ENCODE peak calls at places on chromosomes 12 and 14, in seven cellular contexts. One of them, this sample, is unnamed.

GRCh38 chr12:122203301-122203967 is at the start of gene B3GNT4:
- DNase-seq in CD4-positive, alpha-beta T cell: peak
- DNase-seq in thoracic aorta: no peak
- DNase-seq in ovary: peak
- DNase-seq in psoas muscle: peak
- DNase-seq in mammary epithelial cell: peak
- DNase-seq in body of pancreas: peak
- DNase-seq in this sample: peak

GRCh38 chr14:75343914-75344313 is 65.3 kb downstream of the FOS start:
- DNase-seq in CD4-positive, alpha-beta T cell: no peak
- DNase-seq in thoracic aorta: no peak
- DNase-seq in ovary: no peak
- DNase-seq in psoas muscle: peak
- DNase-seq in mammary epithelial cell: no peak
- DNase-seq in body of pancreas: no peak
- DNase-seq in this sample: no peak

GRCh38 chr12:14362347-14362746 is 3.1 kb upstream of the ATF7IP start:
- DNase-seq in CD4-positive, alpha-beta T cell: no peak
- DNase-seq in thoracic aorta: no peak
- DNase-seq in ovary: no peak
- DNase-seq in psoas muscle: no peak
- DNase-seq in mammary epithelial cell: no peak
- DNase-seq in body of pancreas: no peak
- DNase-seq in this sample: no peak

GRCh38 chr14:74508844-74509428 is 15.4 kb downstream of the ISCA2 start:
- DNase-seq in CD4-positive, alpha-beta T cell: no peak
- DNase-seq in thoracic aorta: no peak
- DNase-seq in ovary: peak
- DNase-seq in psoas muscle: no peak
- DNase-seq in mammary epithelial cell: no peak
- DNase-seq in body of pancreas: no peak
- DNase-seq in this sample: no peak

GRCh38 chr12:12749433-12749832 is 32.3 kb downstream of the CDKN1B start:
- DNase-seq in CD4-positive, alpha-beta T cell: no peak
- DNase-seq in thoracic aorta: no peak
- DNase-seq in ovary: peak
- DNase-seq in psoas muscle: no peak
- DNase-seq in mammary epithelial cell: no peak
- DNase-seq in body of pancreas: no peak
- DNase-seq in this sample: no peak

GRCh38 chr14:22995889-22996611 is 13.7 kb upstream of the AJUBA start:
- DNase-seq in CD4-positive, alpha-beta T cell: no peak
- DNase-seq in thoracic aorta: no peak
- DNase-seq in ovary: no peak
- DNase-seq in psoas muscle: no peak
- DNase-seq in mammary epithelial cell: no peak
- DNase-seq in body of pancreas: no peak
- DNase-seq in this sample: no peak

GRCh38 chr14:32657081-32657480 is 281.6 kb upstream of the NPAS3 start:
- DNase-seq in CD4-positive, alpha-beta T cell: no peak
- DNase-seq in thoracic aorta: peak
- DNase-seq in ovary: no peak
- DNase-seq in psoas muscle: peak
- DNase-seq in mammary epithelial cell: peak
- DNase-seq in body of pancreas: no peak
- DNase-seq in this sample: no peak

GRCh38 chr12:119457251-119457650 is 122.7 kb downstream of the CCDC60 start:
- DNase-seq in CD4-positive, alpha-beta T cell: no peak
- DNase-seq in thoracic aorta: no peak
- DNase-seq in ovary: no peak
- DNase-seq in psoas muscle: no peak
- DNase-seq in mammary epithelial cell: no peak
- DNase-seq in body of pancreas: no peak
- DNase-seq in this sample: no peak

GRCh38 chr12:10226086-10226485 is 13.4 kb downstream of the GABARAPL1 start:
- DNase-seq in CD4-positive, alpha-beta T cell: no peak
- DNase-seq in thoracic aorta: no peak
- DNase-seq in ovary: no peak
- DNase-seq in psoas muscle: no peak
- DNase-seq in mammary epithelial cell: no peak
- DNase-seq in body of pancreas: no peak
- DNase-seq in this sample: no peak

GRCh38 chr12:67766370-67766769 is 117.8 kb downstream of the DYRK2 start:
- DNase-seq in CD4-positive, alpha-beta T cell: no peak
- DNase-seq in thoracic aorta: no peak
- DNase-seq in ovary: no peak
- DNase-seq in psoas muscle: no peak
- DNase-seq in mammary epithelial cell: peak
- DNase-seq in body of pancreas: no peak
- DNase-seq in this sample: no peak

GRCh38 chr14:50985124-50985815 is 41.0 kb upstream of the PYGL start:
- DNase-seq in CD4-positive, alpha-beta T cell: no peak
- DNase-seq in thoracic aorta: no peak
- DNase-seq in ovary: no peak
- DNase-seq in psoas muscle: no peak
- DNase-seq in mammary epithelial cell: no peak
- DNase-seq in body of pancreas: no peak
- DNase-seq in this sample: no peak

GRCh38 chr12:112168561-112168971 is 43.2 kb downstream of the TRAFD1 start:
- DNase-seq in CD4-positive, alpha-beta T cell: no peak
- DNase-seq in thoracic aorta: no peak
- DNase-seq in ovary: no peak
- DNase-seq in psoas muscle: no peak
- DNase-seq in mammary epithelial cell: no peak
- DNase-seq in body of pancreas: no peak
- DNase-seq in this sample: no peak

GRCh38 chr12:102740157-102741032 is 176.6 kb downstream of the PAH start:
- DNase-seq in CD4-positive, alpha-beta T cell: no peak
- DNase-seq in thoracic aorta: no peak
- DNase-seq in ovary: no peak
- DNase-seq in psoas muscle: no peak
- DNase-seq in mammary epithelial cell: peak
- DNase-seq in body of pancreas: no peak
- DNase-seq in this sample: no peak

GRCh38 chr14:31326111-31326510 is 94.2 kb downstream of the HEATR5A start:
- DNase-seq in CD4-positive, alpha-beta T cell: no peak
- DNase-seq in thoracic aorta: no peak
- DNase-seq in ovary: no peak
- DNase-seq in psoas muscle: no peak
- DNase-seq in mammary epithelial cell: peak
- DNase-seq in body of pancreas: no peak
- DNase-seq in this sample: no peak

GRCh38 chr12:125220404-125221273 is 155.4 kb downstream of the AACS start:
- DNase-seq in CD4-positive, alpha-beta T cell: no peak
- DNase-seq in thoracic aorta: no peak
- DNase-seq in ovary: no peak
- DNase-seq in psoas muscle: no peak
- DNase-seq in mammary epithelial cell: peak
- DNase-seq in body of pancreas: peak
- DNase-seq in this sample: no peak

GRCh38 chr12:57236224-57236924 is 6.9 kb downstream of the SHMT2 start:
- DNase-seq in CD4-positive, alpha-beta T cell: no peak
- DNase-seq in thoracic aorta: no peak
- DNase-seq in ovary: peak
- DNase-seq in psoas muscle: peak
- DNase-seq in mammary epithelial cell: no peak
- DNase-seq in body of pancreas: no peak
- DNase-seq in this sample: no peak

GRCh38 chr12:107515446-107515958 is 170.1 kb upstream of the PWP1 start:
- DNase-seq in CD4-positive, alpha-beta T cell: no peak
- DNase-seq in thoracic aorta: peak
- DNase-seq in ovary: no peak
- DNase-seq in psoas muscle: peak
- DNase-seq in mammary epithelial cell: peak
- DNase-seq in body of pancreas: no peak
- DNase-seq in this sample: no peak

GRCh38 chr12:2284321-2284813 is 231.6 kb downstream of the CACNA1C start:
- DNase-seq in CD4-positive, alpha-beta T cell: no peak
- DNase-seq in thoracic aorta: no peak
- DNase-seq in ovary: no peak
- DNase-seq in psoas muscle: no peak
- DNase-seq in mammary epithelial cell: no peak
- DNase-seq in body of pancreas: no peak
- DNase-seq in this sample: no peak

GRCh38 chr14:69741055-69741454 is 25.9 kb upstream of the SRSF5 start:
- DNase-seq in CD4-positive, alpha-beta T cell: no peak
- DNase-seq in thoracic aorta: no peak
- DNase-seq in ovary: no peak
- DNase-seq in psoas muscle: no peak
- DNase-seq in mammary epithelial cell: peak
- DNase-seq in body of pancreas: no peak
- DNase-seq in this sample: no peak

GRCh38 chr14:105092912-105093425 is 27.7 kb upstream of the GPR132 start:
- DNase-seq in CD4-positive, alpha-beta T cell: peak
- DNase-seq in thoracic aorta: no peak
- DNase-seq in ovary: peak
- DNase-seq in psoas muscle: peak
- DNase-seq in mammary epithelial cell: peak
- DNase-seq in body of pancreas: peak
- DNase-seq in this sample: peak

DNA sequence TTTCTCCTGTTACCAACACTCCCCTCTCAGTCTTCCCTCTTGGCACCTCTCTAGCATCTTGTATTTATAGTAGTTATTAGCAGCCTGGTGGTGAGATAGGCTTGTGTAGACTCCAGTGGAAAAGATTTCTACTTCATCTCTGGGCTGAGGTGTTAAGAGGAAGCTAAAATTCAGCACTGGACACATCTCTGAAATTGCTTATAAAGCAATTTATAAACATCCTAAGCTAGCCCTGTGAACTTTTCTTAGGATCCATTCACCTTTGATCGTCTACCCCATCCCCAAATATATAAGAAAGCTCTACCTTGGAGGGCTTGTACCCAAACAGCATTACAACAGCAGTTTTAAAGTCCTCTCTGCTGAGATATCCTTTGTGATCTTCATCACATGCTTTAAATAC is 928 bp downstream of the EFCAB11 start:
- DNase-seq in CD4-positive, alpha-beta T cell: no peak
- DNase-seq in thoracic aorta: no peak
- DNase-seq in ovary: no peak
- DNase-seq in psoas muscle: no peak
- DNase-seq in mammary epithelial cell: no peak
- DNase-seq in body of pancreas: no peak
- DNase-seq in this sample: no peak
- H3K27ac ChIP-seq in CD4-positive, alpha-beta T cell: no peak
- H3K27ac ChIP-seq in thoracic aorta: no peak
- H3K27ac ChIP-seq in ovary: no peak
- H3K27ac ChIP-seq in psoas muscle: no peak
- H3K27ac ChIP-seq in mammary epithelial cell: peak
- H3K27ac ChIP-seq in body of pancreas: no peak
- H3K27ac ChIP-seq in this sample: no peak

GRCh38 chr12:78864483-78865296 is at the start of gene SYT1:
- DNase-seq in CD4-positive, alpha-beta T cell: no peak
- DNase-seq in thoracic aorta: no peak
- DNase-seq in ovary: peak
- DNase-seq in psoas muscle: peak
- DNase-seq in mammary epithelial cell: peak
- DNase-seq in body of pancreas: no peak
- DNase-seq in this sample: no peak
- H3K27ac ChIP-seq in CD4-positive, alpha-beta T cell: no peak
- H3K27ac ChIP-seq in thoracic aorta: no peak
- H3K27ac ChIP-seq in ovary: peak
- H3K27ac ChIP-seq in psoas muscle: no peak
- H3K27ac ChIP-seq in mammary epithelial cell: peak
- H3K27ac ChIP-seq in body of pancreas: no peak
- H3K27ac ChIP-seq in this sample: no peak

DNA sequence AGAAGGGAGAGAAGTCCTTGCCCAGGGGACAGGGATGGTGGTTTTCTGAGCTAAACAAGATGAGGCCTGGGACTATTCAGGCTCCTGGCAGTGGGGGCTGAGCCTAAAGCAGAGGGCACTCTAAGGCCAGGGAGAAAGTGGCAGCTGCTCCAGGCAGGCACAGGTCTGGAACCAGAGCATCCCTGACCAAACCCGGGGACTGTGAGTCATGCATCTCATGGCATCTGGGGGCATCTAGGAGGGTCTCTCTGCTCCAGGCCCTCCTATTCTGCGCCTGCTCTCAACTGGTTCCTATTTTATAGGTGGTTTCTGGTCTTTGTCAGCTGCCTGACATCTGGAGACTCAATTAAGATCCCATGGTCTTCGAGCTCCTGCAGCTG is 11.6 kb downstream of the KRT7 start:
- DNase-seq in CD4-positive, alpha-beta T cell: no peak
- DNase-seq in thoracic aorta: no peak
- DNase-seq in ovary: no peak
- DNase-seq in psoas muscle: no peak
- DNase-seq in mammary epithelial cell: no peak
- DNase-seq in body of pancreas: peak
- DNase-seq in this sample: no peak
- H3K27ac ChIP-seq in CD4-positive, alpha-beta T cell: no peak
- H3K27ac ChIP-seq in thoracic aorta: peak
- H3K27ac ChIP-seq in ovary: no peak
- H3K27ac ChIP-seq in psoas muscle: no peak
- H3K27ac ChIP-seq in mammary epithelial cell: peak
- H3K27ac ChIP-seq in body of pancreas: peak
- H3K27ac ChIP-seq in this sample: no peak

GRCh38 chr14:85531594-85532391 is 1.8 kb downstream of the FLRT2 start:
- DNase-seq in CD4-positive, alpha-beta T cell: no peak
- DNase-seq in thoracic aorta: no peak
- DNase-seq in ovary: peak
- DNase-seq in psoas muscle: peak
- DNase-seq in mammary epithelial cell: peak
- DNase-seq in body of pancreas: peak
- DNase-seq in this sample: no peak
- H3K27ac ChIP-seq in CD4-positive, alpha-beta T cell: no peak
- H3K27ac ChIP-seq in thoracic aorta: peak
- H3K27ac ChIP-seq in ovary: peak
- H3K27ac ChIP-seq in psoas muscle: peak
- H3K27ac ChIP-seq in mammary epithelial cell: peak
- H3K27ac ChIP-seq in body of pancreas: peak
- H3K27ac ChIP-seq in this sample: no peak

DNA sequence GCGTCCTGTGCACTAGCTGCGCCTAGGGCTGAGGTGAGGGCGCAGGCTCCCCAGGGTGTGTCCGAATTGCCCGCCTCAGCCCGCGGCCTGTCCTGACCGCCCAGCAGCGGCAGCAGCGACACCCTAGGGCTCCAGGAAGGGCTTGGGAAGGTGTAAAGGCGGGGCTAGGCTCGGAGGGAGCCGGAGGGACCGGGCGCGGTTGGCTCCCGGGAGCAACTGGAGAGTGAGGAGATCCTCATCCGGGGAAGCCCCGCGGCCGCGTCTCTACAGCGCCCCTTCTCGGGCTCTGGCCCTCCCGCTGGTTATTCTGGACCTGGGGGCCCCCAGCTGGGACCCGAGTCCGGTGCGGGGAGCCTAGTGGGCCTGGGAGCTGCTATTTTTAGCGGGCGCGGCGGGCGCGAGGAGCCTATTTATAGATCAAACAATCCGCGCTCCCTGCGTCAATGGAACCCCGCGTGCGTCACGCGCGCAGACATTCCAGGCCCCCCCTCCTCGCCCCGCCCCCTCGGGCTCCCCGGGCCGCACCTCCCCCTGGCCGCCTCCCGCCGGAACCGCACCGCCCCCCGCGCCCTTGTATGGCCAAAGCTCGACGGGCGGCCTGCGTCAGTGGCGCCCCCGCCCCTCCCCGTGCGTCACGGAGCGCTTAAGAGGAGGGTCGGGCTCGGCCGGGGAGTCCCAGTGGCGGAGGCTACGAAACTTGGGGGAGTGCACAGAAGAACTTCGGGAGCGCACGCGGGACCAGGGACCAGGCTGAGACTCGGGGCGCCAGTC is at the start of gene NR4A1:
- DNase-seq in CD4-positive, alpha-beta T cell: peak
- DNase-seq in thoracic aorta: peak
- DNase-seq in ovary: peak
- DNase-seq in psoas muscle: peak
- DNase-seq in mammary epithelial cell: peak
- DNase-seq in body of pancreas: peak
- DNase-seq in this sample: peak
- H3K27ac ChIP-seq in CD4-positive, alpha-beta T cell: peak
- H3K27ac ChIP-seq in thoracic aorta: peak
- H3K27ac ChIP-seq in ovary: peak
- H3K27ac ChIP-seq in psoas muscle: peak
- H3K27ac ChIP-seq in mammary epithelial cell: peak
- H3K27ac ChIP-seq in body of pancreas: peak
- H3K27ac ChIP-seq in this sample: peak